ENCODE peak calls at places on chromosome 7, in nine cellular contexts. N, H, S, L, Y, G, D, W and Q are unnamed samples.

GRCh38 chr7:139286144-139286543 is 55.0 kb upstream of the FMC1 start:
- DNase-seq in W (no peak), G (no peak), Y (no peak), N (no peak), D (no peak), S (no peak), L (no peak), H (no peak), Q (no peak)

GRCh38 chr7:44283381-44284211 is 41.8 kb downstream of the CAMK2B start:
- DNase-seq in H (no peak), S (no peak), N (no peak), L (no peak), Y (no peak), G (no peak), W (no peak), D (peak), Q (no peak)

GRCh38 chr7:12565873-12566272 is 4.6 kb upstream of the SCIN start:
- DNase-seq in Y (no peak), H (no peak), S (no peak), W (no peak), L (no peak), G (no peak), N (no peak), D (no peak), Q (no peak)

GRCh38 chr7:123528265-123528664 is 6.1 kb downstream of the IQUB start:
- DNase-seq in L (no peak), Y (no peak), D (peak), G (no peak), N (no peak), H (no peak), W (no peak), S (no peak), Q (no peak)

GRCh38 chr7:29464693-29465092 is 98.9 kb upstream of the PRR15 start:
- DNase-seq in S (no peak), H (no peak), L (no peak), D (no peak), N (no peak), Y (no peak), W (no peak), G (no peak), Q (no peak)

GRCh38 chr7:99395616-99396327 is 12.6 kb downstream of the PDAP1 start:
- DNase-seq in D (no peak), H (no peak), Y (no peak), G (peak), W (no peak), L (no peak), S (no peak), N (no peak), Q (no peak)

GRCh38 chr7:84553711-84554110 is 359.1 kb upstream of the SEMA3A start:
- DNase-seq in W (no peak), H (no peak), L (no peak), S (no peak), N (no peak), Y (no peak), G (no peak), D (no peak), Q (no peak)

GRCh38 chr7:80018941-80019808 is 115.5 kb upstream of the GNAI1 start:
- DNase-seq in N (peak), Y (peak), W (peak), D (peak), H (peak), S (peak), G (peak), L (peak), Q (peak)

GRCh38 chr7:6203381-6203780 is 69.0 kb downstream of the CYTH3 start:
- DNase-seq in Y (no peak), N (no peak), H (no peak), G (no peak), D (no peak), S (no peak), W (no peak), L (no peak), Q (no peak)

GRCh38 chr7:44959433-44959951 is 19.3 kb downstream of the MYO1G start:
- DNase-seq in L (no peak), N (peak), G (no peak), W (no peak), S (no peak), H (no peak), Y (no peak), D (peak), Q (no peak)

GRCh38 chr7:3191545-3191944 is 109.5 kb upstream of the SDK1 start:
- DNase-seq in Y (no peak), G (no peak), L (no peak), H (no peak), N (no peak), S (no peak), D (no peak), W (no peak), Q (no peak)

GRCh38 chr7:96235281-96235680 is 86.6 kb downstream of the SLC25A13 start:
- DNase-seq in L (no peak), W (no peak), H (no peak), D (no peak), Y (no peak), G (no peak), N (no peak), S (no peak), Q (no peak)

GRCh38 chr7:138979226-138979979 is 1.8 kb downstream of the KIAA1549 start:
- DNase-seq in S (peak), H (no peak), N (peak), Y (no peak), D (peak), G (no peak), W (peak), L (peak), Q (no peak)

GRCh38 chr7:29467193-29467592 is 96.4 kb upstream of the PRR15 start:
- DNase-seq in Y (no peak), S (no peak), G (no peak), H (no peak), D (no peak), W (no peak), N (no peak), L (no peak), Q (no peak)

GRCh38 chr7:134694299-134694698 is 47.6 kb downstream of the BPGM start:
- DNase-seq in S (no peak), Y (no peak), L (no peak), W (no peak), G (peak), N (no peak), H (peak), D (peak), Q (no peak)

GRCh38 chr7:133434246-133434865 is 181.5 kb downstream of the EXOC4 start:
- DNase-seq in G (peak), D (peak), W (no peak), L (peak), S (peak), N (peak), Y (peak), H (peak), Q (peak)

DNA sequence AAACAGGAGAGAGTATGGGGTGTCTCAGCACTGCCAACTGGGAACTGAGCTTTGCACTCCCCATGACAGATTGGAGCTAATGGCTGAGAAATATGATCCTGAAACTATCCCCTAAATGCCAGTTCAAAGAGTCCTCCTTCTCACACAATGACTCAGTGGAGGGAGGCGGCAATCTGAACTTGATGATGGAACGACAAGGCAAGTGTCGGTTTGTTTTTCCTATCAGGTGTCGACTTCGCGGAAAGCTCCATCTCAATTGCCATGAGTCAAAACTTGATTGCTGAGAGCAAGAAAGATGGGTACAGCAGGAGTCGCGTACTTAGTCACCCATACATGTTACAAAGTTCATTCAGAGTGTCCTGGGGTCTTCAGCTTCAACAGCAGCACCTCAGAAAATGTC is 52.5 kb downstream of the NPY start:
- DNase-seq in H (no peak), L (no peak), N (no peak), Y (no peak), D (no peak), S (no peak), G (peak), W (peak), Q (peak)
- TF ChIP-seq EZH2phosphoT487 in H (no peak), L (no peak), N (no peak), Y (no peak), D (no peak), S (no peak), G (no peak), W (no peak), Q (no peak)

GRCh38 chr7:100837099-100837836 is 9.9 kb upstream of the EPHB4 start:
- DNase-seq in S (peak), H (peak), D (peak), Y (no peak), N (peak), W (peak), L (no peak), G (peak), Q (peak)
- TF ChIP-seq EZH2phosphoT487 in S (no peak), H (no peak), D (no peak), Y (no peak), N (no peak), W (no peak), L (no peak), G (no peak), Q (no peak)

DNA sequence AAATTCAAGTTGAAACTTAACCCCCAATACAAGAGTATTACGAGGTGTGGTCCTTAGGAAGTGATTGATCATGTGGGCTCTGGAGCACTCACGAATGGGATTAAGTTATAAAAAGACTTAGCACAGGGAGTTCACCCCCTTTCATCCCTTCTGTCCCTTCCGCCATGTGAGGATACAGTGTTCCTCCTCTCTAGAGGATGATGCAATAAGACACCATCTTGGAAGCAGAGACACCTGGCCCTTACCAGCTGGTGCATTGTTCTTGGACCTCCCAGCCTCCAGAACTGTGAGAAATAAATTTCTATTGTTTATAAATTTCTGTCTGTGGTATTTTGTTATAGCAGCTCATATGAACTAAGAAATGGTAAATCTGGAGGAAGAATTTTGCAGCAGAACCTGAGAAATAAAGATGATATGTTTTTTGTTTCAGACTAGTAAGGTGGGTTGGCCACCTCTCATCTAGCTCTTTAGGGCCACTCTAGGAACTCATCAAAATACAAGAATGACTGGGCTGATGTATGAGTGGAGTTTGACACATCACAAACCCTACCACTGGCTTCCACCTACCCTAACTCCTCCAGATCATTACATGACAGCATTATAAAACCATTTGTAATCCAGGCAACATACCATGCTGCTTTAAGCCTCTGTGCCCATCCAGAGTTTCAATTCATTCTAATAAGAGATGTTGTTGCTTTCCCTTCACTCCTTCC is 22.4 kb downstream of the SLC26A5 start:
- DNase-seq in D (no peak), S (no peak), H (no peak), W (no peak), Y (no peak), L (no peak), N (no peak), G (no peak), Q (no peak)
- TF ChIP-seq EZH2phosphoT487 in D (no peak), S (no peak), H (no peak), W (no peak), Y (no peak), L (no peak), N (no peak), G (no peak), Q (no peak)

GRCh38 chr7:351256-351655 is 61.3 kb downstream of the FOXL3 start:
- DNase-seq in W (no peak), S (no peak), Y (no peak), L (no peak), H (no peak), D (no peak), N (no peak), G (no peak), Q (no peak)
- TF ChIP-seq EZH2phosphoT487 in W (no peak), S (no peak), Y (no peak), L (no peak), H (no peak), D (no peak), N (no peak), G (no peak), Q (no peak)

GRCh38 chr7:36217211-36217960 is 64.3 kb downstream of the EEPD1 start:
- DNase-seq in S (no peak), L (no peak), H (no peak), N (no peak), D (no peak), G (no peak), W (no peak), Y (no peak), Q (no peak)
- TF ChIP-seq EZH2phosphoT487 in S (no peak), L (no peak), H (no peak), N (no peak), D (no peak), G (no peak), W (no peak), Y (no peak), Q (no peak)